ENCODE peak calls at places on chromosomes 5 and 9, in seven cellular contexts. P is ovary, Z is HL-60, K is HepG2, R is BE2C, C is right lobe of liver, S is colonic mucosa. Q is an unnamed sample. For H3K27me3, the result is how much of the 10 kb centered on the place peaks cover.

GRCh38 chr9:35905912-35906679 is at the start of gene HRCT1:
- DNase-seq in C (peak), P (peak), S (peak), Z (no peak), R (no peak), K (peak), Q (peak)

GRCh38 chr5:174309131-174309845 is 263.8 kb downstream of the NSG2 start:
- DNase-seq in K (no peak), Z (no peak), P (no peak), R (no peak), C (no peak), S (peak), Q (peak)

GRCh38 chr5:160312960-160313734 is 783 bp upstream of the CCNJL start:
- DNase-seq in P (no peak), S (no peak), C (no peak), Z (no peak), R (no peak), K (no peak), Q (no peak)

GRCh38 chr9:90142580-90142979 is 500.0 kb downstream of the DIRAS2 start:
- DNase-seq in P (no peak), S (peak), C (peak), K (peak), R (peak), Z (peak), Q (no peak)

GRCh38 chr5:91151947-91152346 is 231.2 kb downstream of the ARRDC3 start:
- DNase-seq in Z (no peak), S (no peak), C (no peak), P (no peak), K (peak), R (no peak), Q (no peak)

GRCh38 chr5:31531888-31532710 is at the start of the genes C5orf22 and DROSHA:
- DNase-seq in S (peak), Z (peak), R (peak), C (peak), K (peak), P (peak), Q (peak)

GRCh38 chr5:144205141-144205551 is 34.5 kb downstream of the KCTD16 start:
- DNase-seq in C (no peak), R (peak), Z (no peak), P (peak), S (no peak), K (no peak), Q (peak)

GRCh38 chr5:116864157-116864837 is 289.7 kb upstream of the SEMA6A start:
- DNase-seq in C (no peak), P (no peak), S (no peak), R (peak), K (peak), Z (no peak), Q (no peak)

GRCh38 chr5:164504141-164504772 is 998.8 kb downstream of the MAT2B start:
- DNase-seq in K (peak), R (peak), P (peak), S (peak), Z (peak), C (no peak), Q (no peak)

GRCh38 chr9:20382460-20383071 is 239.7 kb downstream of the MLLT3 start:
- DNase-seq in K (peak), S (no peak), R (no peak), C (no peak), P (no peak), Z (no peak), Q (no peak)

GRCh38 chr5:108259306-108259705 is 122.6 kb downstream of the FBXL17 start:
- DNase-seq in K (no peak), S (no peak), P (no peak), R (no peak), C (no peak), Z (no peak), Q (no peak)

GRCh38 chr9:105344283-105344682 is 99.8 kb downstream of the SLC44A1 start:
- DNase-seq in S (no peak), R (no peak), C (no peak), K (no peak), P (no peak), Z (no peak), Q (no peak)

GRCh38 chr5:148145916-148146315 is 22.4 kb upstream of the SPINK14 start:
- DNase-seq in R (no peak), S (peak), Z (no peak), C (no peak), K (peak), P (no peak), Q (peak)

GRCh38 chr9:34233691-34234090 is 54.8 kb downstream of the UBAP1 start:
- DNase-seq in K (no peak), P (no peak), R (no peak), Z (no peak), S (no peak), C (no peak), Q (no peak)

GRCh38 chr9:68802525-68803015 is 97.5 kb downstream of the PIP5K1B start:
- DNase-seq in P (no peak), R (no peak), K (no peak), S (no peak), C (no peak), Z (no peak), Q (no peak)
- H3K27me3 ChIP-seq in P (under half), R (under half), K (under half), S (under half), C (under half), Z (under half), Q (under half)

GRCh38 chr9:136092741-136093140 is 2.3 kb downstream of the NACC2 start:
- DNase-seq in Z (no peak), R (no peak), C (peak), P (no peak), K (no peak), S (no peak), Q (peak)
- H3K27me3 ChIP-seq in Z (under half), R (under half), C (under half), P (under half), K (under half), S (under half), Q (under half)

GRCh38 chr9:137048655-137049543 is 2.9 kb upstream of the NPDC1 start:
- DNase-seq in S (no peak), C (peak), P (no peak), Z (no peak), K (no peak), R (no peak), Q (no peak)

GRCh38 chr9:137051145-137051724 is 2.6 kb downstream of the ENTPD2 start:
- DNase-seq in P (no peak), K (no peak), R (no peak), Z (no peak), C (no peak), S (no peak), Q (no peak)

GRCh38 chr9:137052293-137052692 is 1.6 kb downstream of the ENTPD2 start:
- DNase-seq in C (no peak), K (no peak), P (no peak), R (no peak), Z (no peak), S (no peak), Q (no peak)

GRCh38 chr9:137049544-137050449 is 3.8 kb upstream of the NPDC1 start:
- DNase-seq in S (peak), C (peak), P (no peak), K (no peak), R (peak), Z (peak), Q (no peak)

DNA sequence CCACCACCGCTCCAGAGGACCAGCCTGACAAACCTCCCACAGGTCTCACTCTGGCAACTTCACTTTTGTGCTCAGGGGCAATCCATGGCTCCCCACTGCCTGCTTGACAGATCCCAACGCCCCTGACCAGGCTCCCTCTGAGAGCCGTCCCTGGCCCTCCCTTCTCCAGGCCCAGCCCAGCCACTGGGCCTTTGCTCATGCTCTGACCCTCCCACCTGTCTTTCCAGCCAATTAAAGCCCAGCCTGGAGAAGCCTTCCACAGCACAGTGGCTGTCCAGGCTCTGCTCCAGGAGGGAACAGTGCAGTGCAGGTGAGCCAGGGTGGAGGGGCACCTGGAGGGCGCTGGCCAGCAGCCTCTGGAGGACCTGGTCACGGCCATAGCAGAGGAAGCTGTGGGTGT is 3.3 kb downstream of the ENTPD2 start:
- DNase-seq in R (no peak), K (no peak), P (no peak), C (no peak), Z (no peak), S (no peak), Q (no peak)
- H3K27me3 ChIP-seq in R (under half), K (under half), P (under half), C (under half), Z (half or more), S (under half), Q (under half)

DNA sequence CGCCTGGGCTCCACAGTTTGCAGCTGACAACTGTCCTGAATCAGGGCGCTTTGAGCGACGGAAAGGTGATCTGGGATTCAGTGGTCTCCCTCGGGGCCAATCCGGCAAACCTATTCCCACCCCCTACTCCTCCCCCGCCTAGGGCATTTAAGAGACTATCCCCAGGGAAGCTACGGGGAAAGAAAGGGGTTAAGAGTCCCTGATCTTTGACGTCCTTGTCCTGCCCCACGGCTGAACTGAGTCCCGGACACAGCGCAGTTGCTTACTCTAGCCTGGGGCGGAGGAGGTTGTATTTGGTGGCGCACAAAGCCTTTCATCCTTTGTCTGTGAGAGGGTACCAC is 3.4 kb downstream of the RORB start:
- DNase-seq in R (no peak), S (no peak), P (no peak), Z (no peak), K (no peak), C (no peak), Q (no peak)
- H3K27me3 ChIP-seq in R (under half), S (under half), P (under half), Z (half or more), K (under half), C (under half), Q (under half)

GRCh38 chr5:176865964-176866363 is 33.2 kb downstream of the HK3 start:
- DNase-seq in S (no peak), C (no peak), P (no peak), R (no peak), Z (no peak), K (no peak), Q (peak)
- H3K27me3 ChIP-seq in S (under half), C (under half), P (under half), R (under half), Z (under half), K (under half), Q (under half)

Q was measured in left lung.